ENCODE peak calls at places on chromosomes 5 and 9, in nine cellular contexts. F is T-helper 22 cell; S is endothelial cell; Y is NCI-H146; A is NCI-H1105; H is H9; B is naive thymus-derived CD8-positive, alpha-beta T cell; X is memory B cell; K is heart right ventricle. R is an unnamed sample.

GRCh38 chr5:40224421-40224820 is 455.3 kb upstream of the PTGER4 start:
- DNase-seq in F (no peak), H (no peak), S (no peak), K (no peak), X (no peak), B (no peak), Y (no peak), A (no peak), R (no peak)

GRCh38 chr5:167244583-167244982 is 1046.9 kb upstream of the WWC1 start:
- DNase-seq in A (no peak), B (no peak), Y (no peak), S (peak), H (peak), X (no peak), K (no peak), F (no peak), R (no peak)

GRCh38 chr9:125189011-125189360 is 617 bp downstream of the PPP6C start:
- DNase-seq in B (peak), S (peak), F (no peak), K (no peak), Y (no peak), A (no peak), X (no peak), H (peak), R (no peak)

GRCh38 chr9:97594414-97594921 is 38.7 kb downstream of the TSTD2 start:
- DNase-seq in S (no peak), B (no peak), Y (no peak), X (no peak), F (no peak), H (no peak), K (peak), A (peak), R (no peak)

GRCh38 chr9:87708989-87709706 is 16.8 kb upstream of the CTSL start:
- DNase-seq in K (no peak), X (no peak), S (no peak), B (peak), A (no peak), Y (no peak), F (no peak), H (no peak), R (no peak)

GRCh38 chr9:128108784-128109709 is 18.5 kb downstream of the PTGES2 start:
- DNase-seq in A (no peak), S (no peak), F (no peak), K (no peak), X (no peak), B (no peak), H (peak), Y (no peak), R (no peak)

GRCh38 chr5:134142088-134142487 is 27.6 kb downstream of the TCF7 start:
- DNase-seq in X (no peak), H (peak), F (no peak), S (no peak), A (no peak), K (no peak), Y (no peak), B (no peak), R (peak)

GRCh38 chr5:34510002-34510401 is 146.1 kb upstream of the RAI14 start:
- DNase-seq in F (no peak), A (no peak), H (no peak), S (no peak), Y (no peak), K (no peak), B (no peak), X (no peak), R (no peak)

GRCh38 chr5:6711409-6712135 is 1.7 kb upstream of the TENT4A start:
- DNase-seq in S (no peak), A (no peak), Y (no peak), X (no peak), F (no peak), B (no peak), K (no peak), H (no peak), R (no peak)

GRCh38 chr9:7439355-7439978 is 360.1 kb downstream of the DMAC1 start:
- DNase-seq in X (no peak), Y (no peak), F (no peak), S (no peak), K (no peak), B (no peak), H (no peak), A (peak), R (no peak)

GRCh38 chr5:105530716-105531261 is 1968.2 kb upstream of the NUDT12 start:
- DNase-seq in X (no peak), S (no peak), A (no peak), F (no peak), B (no peak), H (no peak), K (no peak), Y (no peak), R (no peak)

GRCh38 chr9:89606049-89606481 is 1.3 kb downstream of the GADD45G start:
- DNase-seq in B (peak), Y (peak), S (peak), F (peak), H (peak), X (no peak), A (no peak), K (peak), R (peak)

GRCh38 chr9:84781431-84781830 is 111.9 kb downstream of the NTRK2 start:
- DNase-seq in A (peak), Y (no peak), K (no peak), S (peak), F (no peak), X (no peak), H (no peak), B (no peak), R (no peak)

GRCh38 chr9:133028221-133028620 is 2.6 kb upstream of the GTF3C5 start:
- DNase-seq in S (no peak), Y (no peak), F (no peak), B (no peak), A (no peak), K (no peak), X (no peak), H (no peak), R (no peak)

GRCh38 chr5:168874713-168875380 is 295.7 kb upstream of the PANK3 start:
- DNase-seq in A (no peak), H (peak), X (no peak), B (no peak), S (no peak), F (no peak), Y (no peak), K (no peak), R (no peak)

GRCh38 chr5:180628827-180629702 is 20.3 kb downstream of the FLT4 start:
- DNase-seq in Y (no peak), F (no peak), A (no peak), X (no peak), B (no peak), H (no peak), S (no peak), K (no peak), R (no peak)

GRCh38 chr9:74147906-74148305 is 349.2 kb upstream of the RORB start:
- DNase-seq in Y (no peak), B (no peak), X (no peak), A (no peak), F (no peak), H (no peak), K (no peak), S (no peak), R (no peak)

GRCh38 chr5:107112207-107112606 is 558.5 kb downstream of the EFNA5 start:
- DNase-seq in Y (no peak), A (no peak), X (no peak), F (no peak), K (no peak), H (no peak), B (no peak), S (no peak), R (no peak)

GRCh38 chr5:147400836-147401235 is 109.0 kb downstream of the DPYSL3 start:
- DNase-seq in H (no peak), Y (no peak), S (no peak), B (no peak), X (no peak), K (no peak), A (no peak), F (no peak), R (no peak)

GRCh38 chr9:117795271-117795670 is 91.1 kb downstream of the TLR4 start:
- DNase-seq in H (no peak), S (no peak), A (no peak), X (no peak), Y (no peak), B (no peak), F (no peak), K (no peak), R (no peak)

GRCh38 chr5:34055671-34056070 is 12.7 kb upstream of the C1QTNF3 start:
- DNase-seq in Y (no peak), B (no peak), K (no peak), S (no peak), A (no peak), F (no peak), H (no peak), X (no peak), R (no peak)

GRCh38 chr5:149063017-149063687 is at the start of gene SH3TC2:
- DNase-seq in A (no peak), F (no peak), B (no peak), H (peak), Y (no peak), X (no peak), S (peak), K (peak), R (peak)

GRCh38 chr9:70324963-70325362 is 66.2 kb downstream of the SMC5 start:
- DNase-seq in K (no peak), F (no peak), B (no peak), Y (no peak), H (no peak), A (no peak), X (no peak), S (no peak), R (no peak)

GRCh38 chr5:128869970-128870747 is 95.1 kb upstream of the SLC27A6 start:
- DNase-seq in K (no peak), S (no peak), A (no peak), X (no peak), Y (no peak), F (no peak), H (no peak), B (no peak), R (no peak)

GRCh38 chr5:125412561-125413535 is 666.4 kb upstream of the ZNF608 start:
- DNase-seq in K (peak), H (peak), S (peak), A (peak), F (no peak), B (no peak), X (peak), Y (peak), R (peak)

GRCh38 chr5:150117945-150118560 is 31.7 kb upstream of the CSF1R start:
- DNase-seq in F (no peak), K (no peak), B (no peak), X (no peak), A (no peak), S (no peak), Y (no peak), H (peak), R (peak)

GRCh38 chr5:135026645-135027317 is 7.2 kb downstream of the PITX1 start:
- DNase-seq in K (no peak), A (no peak), Y (no peak), B (no peak), F (no peak), X (no peak), S (no peak), H (no peak), R (no peak)

GRCh38 chr9:15642369-15642962 is 89.6 kb downstream of the CCDC171 start:
- DNase-seq in S (no peak), X (no peak), Y (peak), K (no peak), B (peak), A (peak), H (no peak), F (no peak), R (no peak)

GRCh38 chr9:122227576-122227903 is 1.2 kb downstream of the LHX6 start:
- DNase-seq in F (no peak), S (no peak), H (no peak), B (no peak), K (no peak), A (no peak), Y (no peak), X (no peak), R (no peak)

GRCh38 chr5:3428355-3428754 is 167.3 kb upstream of the IRX1 start:
- DNase-seq in F (no peak), B (no peak), X (no peak), K (no peak), A (peak), Y (no peak), S (no peak), H (peak), R (no peak)

GRCh38 chr5:78974011-78974410 is 11.1 kb downstream of the ARSB start:
- DNase-seq in S (no peak), A (no peak), Y (no peak), F (no peak), H (no peak), K (no peak), B (no peak), X (no peak), R (no peak)

GRCh38 chr5:17056056-17056690 is 120.1 kb upstream of the MYO10 start:
- DNase-seq in H (peak), X (no peak), S (no peak), Y (no peak), K (no peak), A (no peak), B (no peak), F (no peak), R (no peak)

GRCh38 chr5:149140197-149141002 is 893 bp upstream of the ABLIM3 start:
- DNase-seq in K (no peak), B (no peak), S (no peak), A (no peak), X (no peak), Y (no peak), F (no peak), H (no peak), R (no peak)

GRCh38 chr9:71725590-71726338 is 42.5 kb downstream of the CEMIP2 start:
- DNase-seq in B (no peak), K (no peak), S (no peak), X (no peak), H (no peak), A (no peak), Y (peak), F (no peak), R (no peak)